ENCODE peak calls at places on chromosomes 11 and 22, in four cellular contexts. I is brain microvascular endothelial cell; K is CD8-positive, alpha-beta memory T cell; B is gastrocnemius medialis. D is an unnamed sample.

GRCh38 chr22:20299736-20300136 is 20.1 kb downstream of the DGCR6L start:
- DNase-seq in I (no peak), B (no peak), K (no peak), D (no peak)

GRCh38 chr22:35914665-35915476 is 113.8 kb downstream of the RBFOX2 start:
- DNase-seq in B (peak), K (no peak), I (peak), D (peak)

GRCh38 chr11:26994579-26995210 is 783 bp downstream of the FIBIN start:
- DNase-seq in I (no peak), B (no peak), K (no peak), D (no peak)

GRCh38 chr11:34570584-34570983 is 50.3 kb upstream of the EHF start:
- DNase-seq in K (no peak), I (no peak), B (no peak), D (peak)

GRCh38 chr11:2787816-2788750 is 88.3 kb upstream of the KCNQ1OT1 start:
- DNase-seq in K (no peak), B (no peak), I (no peak), D (no peak)

GRCh38 chr22:27401321-27401720 is 400.2 kb downstream of the MN1 start:
- DNase-seq in K (no peak), B (no peak), I (no peak), D (no peak)

GRCh38 chr11:45933131-45933821 is 10.8 kb downstream of the LARGE2 start:
- DNase-seq in K (no peak), I (no peak), B (no peak), D (peak)

GRCh38 chr11:121661796-121662508 is 209.2 kb upstream of the SORL1-AS1 start:
- DNase-seq in K (no peak), I (peak), B (no peak), D (peak)

GRCh38 chr11:58626915-58627483 is 4.5 kb downstream of the CNTF start:
- DNase-seq in B (no peak), K (no peak), I (no peak), D (no peak)

GRCh38 chr11:2798951-2799761 is 86.4 kb downstream of the CDKN1C start:
- DNase-seq in I (no peak), K (no peak), B (peak), D (no peak)

GRCh38 chr11:133803026-133803425 is 42.3 kb downstream of the SPATA19 start:
- DNase-seq in B (no peak), I (no peak), K (no peak), D (no peak)

GRCh38 chr11:1106387-1106786 is 31.7 kb downstream of the MUC2 start:
- DNase-seq in I (no peak), B (no peak), K (no peak), D (no peak)

GRCh38 chr11:98062714-98063113 is 958.0 kb upstream of the CNTN5 start:
- DNase-seq in B (no peak), I (no peak), K (no peak), D (no peak)
- H3K4me3 ChIP-seq in B (no peak), I (no peak), K (no peak), D (no peak)

GRCh38 chr11:117327567-117328413 is at the start of gene CEP164:
- DNase-seq in K (peak), B (peak), I (peak), D (peak)
- H3K4me3 ChIP-seq in K (peak), B (peak), I (peak), D (peak)

GRCh38 chr22:25420471-25420924 is 144.0 kb upstream of the GRK3 start:
- DNase-seq in B (no peak), I (no peak), K (no peak), D (no peak)

GRCh38 chr22:25417792-25418191 is 146.7 kb upstream of the GRK3 start:
- DNase-seq in B (no peak), I (no peak), K (no peak), D (no peak)

GRCh38 chr22:25419247-25420113 is 145.0 kb upstream of the GRK3 start:
- DNase-seq in B (no peak), K (no peak), I (peak), D (no peak)

GRCh38 chr22:25420925-25421904 is 143.3 kb upstream of the GRK3 start:
- DNase-seq in K (no peak), I (no peak), B (no peak), D (no peak)
- H3K4me3 ChIP-seq in K (no peak), I (no peak), B (peak), D (no peak)

DNA sequence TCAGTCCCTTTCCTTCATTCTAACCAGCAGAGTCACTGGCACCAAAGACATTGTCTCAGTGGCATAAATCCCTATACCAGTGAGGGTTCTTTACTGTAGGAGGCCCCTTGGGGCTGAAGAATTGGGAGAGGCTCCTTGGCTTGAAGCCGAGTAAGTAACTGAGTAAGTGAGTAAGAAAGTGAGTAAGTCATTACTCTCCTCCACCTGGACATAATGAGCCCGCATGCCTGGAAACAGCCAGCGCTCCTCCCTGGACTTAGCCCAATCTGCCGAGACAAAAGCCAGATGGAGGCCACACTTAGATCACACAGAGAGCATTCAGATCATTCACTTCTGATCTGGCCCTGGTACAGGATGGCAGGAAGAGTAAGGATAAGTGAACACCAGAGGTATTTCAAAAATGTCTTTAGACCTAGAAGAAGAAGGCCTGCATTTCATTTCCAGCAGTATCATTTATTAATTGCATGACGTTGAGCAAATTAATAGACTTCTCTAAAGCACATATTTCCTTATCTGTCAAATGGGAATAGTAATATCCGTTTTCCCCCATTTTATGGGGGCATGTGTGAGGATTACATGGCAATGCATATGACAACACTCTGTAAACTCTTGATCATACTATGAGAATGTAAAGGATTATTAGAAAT is 8.2 kb upstream of the MICAL3 start:
- DNase-seq in K (no peak), B (no peak), I (peak), D (no peak)
- H3K4me3 ChIP-seq in K (no peak), B (no peak), I (no peak), D (no peak)

GRCh38 chr11:130451261-130452019 is 3.0 kb downstream of the ADAMTS15 start:
- DNase-seq in K (no peak), B (peak), I (peak), D (no peak)
- H3K4me3 ChIP-seq in K (no peak), B (no peak), I (no peak), D (peak)

GRCh38 chr11:109972181-109972715 is 120.9 kb upstream of the ZC3H12C start:
- DNase-seq in K (no peak), B (peak), I (peak), D (no peak)
- H3K4me3 ChIP-seq in K (no peak), B (no peak), I (no peak), D (no peak)

GRCh38 chr22:42699281-42699681 is 21.4 kb downstream of the A4GALT start:
- DNase-seq in I (peak), K (no peak), B (no peak), D (no peak)
- H3K4me3 ChIP-seq in I (no peak), K (no peak), B (no peak), D (no peak)